ENCODE peak calls at places on chromosome 2, in ten cellular contexts. I, B, X, W, L, A, F, O, U and S are unnamed samples.

GRCh38 chr2:57296795-57297517 is 749.6 kb upstream of the VRK2 start:
- DNase-seq in X (no peak), W (no peak), A (no peak), I (no peak), B (no peak), O (peak), L (no peak), U (no peak), F (no peak), S (no peak)

GRCh38 chr2:103526757-103527156 is 764.9 kb downstream of the TMEM182 start:
- DNase-seq in A (no peak), U (no peak), F (no peak), O (no peak), L (no peak), W (no peak), I (no peak), B (no peak), X (no peak), S (no peak)

GRCh38 chr2:69907216-69907615 is 7.7 kb upstream of the MXD1 start:
- DNase-seq in U (no peak), W (no peak), L (no peak), I (no peak), B (no peak), F (no peak), X (no peak), O (no peak), A (no peak), S (no peak)

GRCh38 chr2:886072-887022 is 64.3 kb upstream of the SNTG2 start:
- DNase-seq in F (no peak), O (no peak), B (no peak), L (no peak), I (no peak), X (no peak), A (peak), U (no peak), W (no peak), S (no peak)

GRCh38 chr2:12552092-12552491 is 164.6 kb upstream of the TRIB2 start:
- DNase-seq in A (no peak), X (no peak), L (no peak), F (no peak), O (no peak), U (no peak), B (no peak), W (no peak), I (no peak), S (no peak)

GRCh38 chr2:124658373-124658772 is 633.3 kb downstream of the CNTNAP5 start:
- DNase-seq in B (no peak), O (no peak), I (no peak), F (no peak), X (no peak), W (no peak), A (no peak), L (no peak), U (no peak), S (no peak)

GRCh38 chr2:97726311-97727064 is 13.1 kb downstream of the ZAP70 start:
- DNase-seq in F (no peak), B (no peak), A (no peak), L (no peak), U (no peak), O (peak), X (no peak), W (no peak), I (no peak), S (no peak)

GRCh38 chr2:88049601-88050000 is 6.0 kb downstream of the KRCC1 start:
- DNase-seq in L (no peak), F (no peak), I (no peak), X (no peak), U (no peak), A (no peak), B (no peak), W (no peak), O (no peak), S (no peak)

GRCh38 chr2:63055510-63056308 is 5.1 kb downstream of the OTX1 start:
- DNase-seq in X (no peak), F (no peak), A (peak), U (peak), W (no peak), L (no peak), I (peak), B (no peak), O (no peak), S (no peak)

GRCh38 chr2:68946117-68946516 is 6.6 kb downstream of the GKN2 start:
- DNase-seq in B (no peak), I (no peak), L (no peak), O (no peak), X (no peak), U (no peak), W (no peak), F (no peak), A (no peak), S (no peak)

GRCh38 chr2:190849774-190850173 is 30.8 kb upstream of the GLS start:
- DNase-seq in I (no peak), A (no peak), W (no peak), X (no peak), O (peak), L (no peak), B (no peak), F (no peak), U (peak), S (no peak)

GRCh38 chr2:237591021-237591370 is 462 bp upstream of the RAB17 start:
- DNase-seq in U (no peak), O (no peak), W (no peak), L (peak), A (no peak), I (no peak), F (no peak), X (no peak), B (peak), S (no peak)

GRCh38 chr2:50347355-50348044 is 684.4 kb downstream of the NRXN1 start:
- DNase-seq in I (peak), U (no peak), X (no peak), O (no peak), W (no peak), F (no peak), A (peak), B (peak), L (no peak), S (no peak)

GRCh38 chr2:164456599-164456998 is 164.7 kb downstream of the GRB14 start:
- DNase-seq in B (no peak), O (no peak), I (peak), U (no peak), L (no peak), A (no peak), W (peak), F (no peak), X (no peak), S (no peak)